ENCODE peak calls at places on chromosomes 11 and 22, in five cellular contexts. One of them, this sample, is unnamed.

GRCh38 chr11:125979521-125979920 is 33.7 kb downstream of the VSIG10L2 start:
- DNase-seq in fibroblast of lung: no peak
- DNase-seq in AG04450: no peak
- DNase-seq in left lung: no peak
- DNase-seq in colonic mucosa: no peak
- DNase-seq in this sample: no peak

GRCh38 chr11:124801636-124802312 is 1.6 kb upstream of the MSANTD2 start:
- DNase-seq in fibroblast of lung: peak
- DNase-seq in AG04450: no peak
- DNase-seq in left lung: no peak
- DNase-seq in colonic mucosa: no peak
- DNase-seq in this sample: no peak

GRCh38 chr11:116835791-116836647 is 1.4 kb downstream of the APOA1 start:
- DNase-seq in fibroblast of lung: peak
- DNase-seq in AG04450: peak
- DNase-seq in left lung: peak
- DNase-seq in colonic mucosa: peak
- DNase-seq in this sample: peak

GRCh38 chr11:107018274-107018901 is at the start of gene GUCY1A2:
- DNase-seq in fibroblast of lung: peak
- DNase-seq in AG04450: no peak
- DNase-seq in left lung: peak
- DNase-seq in colonic mucosa: no peak
- DNase-seq in this sample: no peak

GRCh38 chr11:4882543-4882942 is 843 bp downstream of the OR51T1 start:
- DNase-seq in fibroblast of lung: no peak
- DNase-seq in AG04450: no peak
- DNase-seq in left lung: no peak
- DNase-seq in colonic mucosa: no peak
- DNase-seq in this sample: no peak

GRCh38 chr11:128933481-128934178 is 9.0 kb downstream of the TP53AIP1 start:
- DNase-seq in fibroblast of lung: no peak
- DNase-seq in AG04450: no peak
- DNase-seq in left lung: no peak
- DNase-seq in colonic mucosa: no peak
- DNase-seq in this sample: no peak

GRCh38 chr11:95577716-95578460 is 211.7 kb downstream of the FAM76B start:
- DNase-seq in fibroblast of lung: peak
- DNase-seq in AG04450: no peak
- DNase-seq in left lung: no peak
- DNase-seq in colonic mucosa: no peak
- DNase-seq in this sample: no peak

GRCh38 chr11:115890500-115890899 is 386.3 kb upstream of the CADM1 start:
- DNase-seq in fibroblast of lung: no peak
- DNase-seq in AG04450: no peak
- DNase-seq in left lung: no peak
- DNase-seq in colonic mucosa: no peak
- DNase-seq in this sample: no peak

GRCh38 chr11:9992306-9992705 is 301.7 kb downstream of the SBF2 start:
- DNase-seq in fibroblast of lung: no peak
- DNase-seq in AG04450: no peak
- DNase-seq in left lung: no peak
- DNase-seq in colonic mucosa: no peak
- DNase-seq in this sample: no peak

GRCh38 chr11:120467627-120468026 is 43.9 kb upstream of the GRIK4 start:
- DNase-seq in fibroblast of lung: no peak
- DNase-seq in AG04450: no peak
- DNase-seq in left lung: no peak
- DNase-seq in colonic mucosa: no peak
- DNase-seq in this sample: no peak

GRCh38 chr22:44133901-44134511 is 46.7 kb upstream of the PARVG start:
- DNase-seq in fibroblast of lung: peak
- DNase-seq in AG04450: no peak
- DNase-seq in left lung: no peak
- DNase-seq in colonic mucosa: no peak
- DNase-seq in this sample: peak

GRCh38 chr22:25081409-25081824 is 118.2 kb upstream of the CRYBB3 start:
- DNase-seq in fibroblast of lung: peak
- DNase-seq in AG04450: no peak
- DNase-seq in left lung: no peak
- DNase-seq in colonic mucosa: peak
- DNase-seq in this sample: no peak

GRCh38 chr11:101915811-101916291 is 471 bp downstream of the ANGPTL5 start:
- DNase-seq in fibroblast of lung: peak
- DNase-seq in AG04450: no peak
- DNase-seq in left lung: no peak
- DNase-seq in colonic mucosa: no peak
- DNase-seq in this sample: no peak

GRCh38 chr11:71080239-71081097 is 171.9 kb downstream of the SHANK2 start:
- DNase-seq in fibroblast of lung: peak
- DNase-seq in AG04450: peak
- DNase-seq in left lung: peak
- DNase-seq in colonic mucosa: peak
- DNase-seq in this sample: peak

GRCh38 chr11:71076021-71076420 is 176.4 kb downstream of the SHANK2 start:
- DNase-seq in fibroblast of lung: no peak
- DNase-seq in AG04450: no peak
- DNase-seq in left lung: no peak
- DNase-seq in colonic mucosa: no peak
- DNase-seq in this sample: no peak

GRCh38 chr11:71079795-71080194 is 172.6 kb downstream of the SHANK2 start:
- DNase-seq in fibroblast of lung: no peak
- DNase-seq in AG04450: no peak
- DNase-seq in left lung: no peak
- DNase-seq in colonic mucosa: no peak
- DNase-seq in this sample: no peak

GRCh38 chr11:71076525-71077304 is 175.7 kb downstream of the SHANK2 start:
- DNase-seq in fibroblast of lung: no peak
- DNase-seq in AG04450: no peak
- DNase-seq in left lung: no peak
- DNase-seq in colonic mucosa: no peak
- DNase-seq in this sample: no peak

GRCh38 chr11:71078482-71078881 is 173.9 kb downstream of the SHANK2 start:
- DNase-seq in fibroblast of lung: peak
- DNase-seq in AG04450: no peak
- DNase-seq in left lung: no peak
- DNase-seq in colonic mucosa: peak
- DNase-seq in this sample: no peak
- H3K4me3 ChIP-seq in fibroblast of lung: no peak
- H3K4me3 ChIP-seq in AG04450: no peak
- H3K4me3 ChIP-seq in left lung: no peak
- H3K4me3 ChIP-seq in colonic mucosa: no peak
- H3K4me3 ChIP-seq in this sample: no peak

GRCh38 chr11:111260761-111261160 is 15.2 kb downstream of the POU2AF2 start:
- DNase-seq in fibroblast of lung: no peak
- DNase-seq in AG04450: no peak
- DNase-seq in left lung: no peak
- DNase-seq in colonic mucosa: no peak
- DNase-seq in this sample: no peak

GRCh38 chr11:111264646-111265045 is 19.1 kb downstream of the POU2AF2 start:
- DNase-seq in fibroblast of lung: no peak
- DNase-seq in AG04450: no peak
- DNase-seq in left lung: no peak
- DNase-seq in colonic mucosa: no peak
- DNase-seq in this sample: no peak

GRCh38 chr11:111265421-111265820 is 19.9 kb downstream of the POU2AF2 start:
- DNase-seq in fibroblast of lung: no peak
- DNase-seq in AG04450: no peak
- DNase-seq in left lung: no peak
- DNase-seq in colonic mucosa: no peak
- DNase-seq in this sample: no peak

GRCh38 chr11:111259871-111260270 is 14.3 kb downstream of the POU2AF2 start:
- DNase-seq in fibroblast of lung: no peak
- DNase-seq in AG04450: no peak
- DNase-seq in left lung: no peak
- DNase-seq in colonic mucosa: no peak
- DNase-seq in this sample: no peak
- TF ChIP-seq CTCF in fibroblast of lung: no peak
- TF ChIP-seq CTCF in AG04450: no peak
- TF ChIP-seq CTCF in left lung: no peak
- TF ChIP-seq CTCF in colonic mucosa: no peak
- TF ChIP-seq CTCF in this sample: no peak

DNA sequence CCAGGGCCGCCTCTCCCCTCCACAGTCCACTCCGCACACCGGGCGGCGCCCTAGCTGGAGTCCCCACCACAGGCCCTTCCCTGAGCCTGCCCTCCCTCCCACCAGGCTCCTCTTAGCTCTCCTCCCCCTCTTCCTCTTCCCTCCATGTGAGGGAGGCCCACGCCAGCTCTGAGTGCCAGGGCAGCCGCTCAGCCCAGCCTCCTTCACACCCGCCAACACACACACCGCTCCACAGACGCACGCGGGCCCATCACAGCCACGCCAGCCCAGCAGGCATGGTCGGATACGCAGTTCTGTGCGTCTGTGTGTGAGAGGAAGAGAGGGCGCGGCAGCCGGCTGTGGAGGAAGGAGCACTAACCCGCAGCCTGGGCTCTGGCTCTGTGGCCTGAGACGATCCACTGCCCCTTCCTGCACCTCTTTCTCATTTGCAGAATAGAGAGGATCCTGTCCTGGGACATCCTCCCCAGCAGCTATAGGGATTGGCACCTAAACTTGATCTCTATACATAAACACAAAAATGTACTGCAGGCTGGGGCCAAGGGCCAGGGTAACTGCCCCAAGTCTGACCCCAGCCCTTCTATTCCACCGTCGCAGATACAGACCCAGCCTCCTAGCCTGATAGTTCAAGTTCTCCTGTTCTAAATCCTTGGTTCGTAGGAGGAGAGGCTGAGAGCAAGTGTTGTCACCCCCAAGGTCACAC is 3.5 kb downstream of the CHRM4 start:
- DNase-seq in fibroblast of lung: no peak
- DNase-seq in AG04450: no peak
- DNase-seq in left lung: no peak
- DNase-seq in colonic mucosa: no peak
- DNase-seq in this sample: no peak
- H3K4me3 ChIP-seq in fibroblast of lung: no peak
- H3K4me3 ChIP-seq in AG04450: no peak
- H3K4me3 ChIP-seq in left lung: no peak
- H3K4me3 ChIP-seq in colonic mucosa: no peak
- H3K4me3 ChIP-seq in this sample: no peak

GRCh38 chr11:99911116-99911515 is 776.0 kb upstream of the ARHGAP42 start:
- DNase-seq in fibroblast of lung: no peak
- DNase-seq in AG04450: no peak
- DNase-seq in left lung: no peak
- DNase-seq in colonic mucosa: no peak
- DNase-seq in this sample: no peak
- TF ChIP-seq CTCF in fibroblast of lung: no peak
- TF ChIP-seq CTCF in AG04450: no peak
- TF ChIP-seq CTCF in left lung: no peak
- TF ChIP-seq CTCF in colonic mucosa: no peak
- TF ChIP-seq CTCF in this sample: no peak

GRCh38 chr22:36366291-36366708 is 21.5 kb downstream of the MYH9 start:
- DNase-seq in fibroblast of lung: peak
- DNase-seq in AG04450: no peak
- DNase-seq in left lung: no peak
- DNase-seq in colonic mucosa: no peak
- DNase-seq in this sample: no peak

GRCh38 chr22:36367479-36367878 is 20.3 kb downstream of the MYH9 start:
- DNase-seq in fibroblast of lung: no peak
- DNase-seq in AG04450: no peak
- DNase-seq in left lung: no peak
- DNase-seq in colonic mucosa: no peak
- DNase-seq in this sample: no peak

GRCh38 chr22:36365020-36365411 is 22.8 kb downstream of the MYH9 start:
- DNase-seq in fibroblast of lung: peak
- DNase-seq in AG04450: peak
- DNase-seq in left lung: peak
- DNase-seq in colonic mucosa: peak
- DNase-seq in this sample: peak

GRCh38 chr22:36368359-36368983 is 19.3 kb downstream of the MYH9 start:
- DNase-seq in fibroblast of lung: peak
- DNase-seq in AG04450: peak
- DNase-seq in left lung: no peak
- DNase-seq in colonic mucosa: no peak
- DNase-seq in this sample: peak

DNA sequence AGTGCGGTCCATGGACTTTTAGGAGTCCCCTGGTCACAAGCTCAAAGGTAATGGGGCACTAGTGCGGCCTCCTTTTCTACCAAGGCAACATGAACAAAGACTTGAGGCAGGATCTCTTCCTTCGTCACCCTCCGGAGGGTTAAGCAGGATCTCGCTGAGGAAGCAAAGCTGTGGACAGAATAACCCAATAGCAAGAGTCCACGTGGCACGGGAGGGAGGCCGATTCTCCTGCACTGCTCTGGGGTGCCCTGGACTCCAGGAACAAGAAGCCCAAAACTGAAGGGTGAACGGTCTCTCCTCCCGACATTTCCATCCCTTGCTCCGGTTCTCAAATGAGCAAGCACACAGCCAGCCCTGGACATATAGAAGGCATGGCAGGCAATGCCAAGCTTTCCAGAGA is 20.7 kb downstream of the MYH9 start:
- DNase-seq in fibroblast of lung: no peak
- DNase-seq in AG04450: no peak
- DNase-seq in left lung: no peak
- DNase-seq in colonic mucosa: no peak
- DNase-seq in this sample: no peak
- H3K4me3 ChIP-seq in fibroblast of lung: peak
- H3K4me3 ChIP-seq in AG04450: peak
- H3K4me3 ChIP-seq in left lung: no peak
- H3K4me3 ChIP-seq in colonic mucosa: no peak
- H3K4me3 ChIP-seq in this sample: no peak

GRCh38 chr22:36331912-36332622 is 55.7 kb downstream of the MYH9 start:
- DNase-seq in fibroblast of lung: peak
- DNase-seq in AG04450: no peak
- DNase-seq in left lung: peak
- DNase-seq in colonic mucosa: peak
- DNase-seq in this sample: no peak
- TF ChIP-seq CTCF in fibroblast of lung: no peak
- TF ChIP-seq CTCF in AG04450: peak
- TF ChIP-seq CTCF in left lung: no peak
- TF ChIP-seq CTCF in colonic mucosa: no peak
- TF ChIP-seq CTCF in this sample: no peak

DNA sequence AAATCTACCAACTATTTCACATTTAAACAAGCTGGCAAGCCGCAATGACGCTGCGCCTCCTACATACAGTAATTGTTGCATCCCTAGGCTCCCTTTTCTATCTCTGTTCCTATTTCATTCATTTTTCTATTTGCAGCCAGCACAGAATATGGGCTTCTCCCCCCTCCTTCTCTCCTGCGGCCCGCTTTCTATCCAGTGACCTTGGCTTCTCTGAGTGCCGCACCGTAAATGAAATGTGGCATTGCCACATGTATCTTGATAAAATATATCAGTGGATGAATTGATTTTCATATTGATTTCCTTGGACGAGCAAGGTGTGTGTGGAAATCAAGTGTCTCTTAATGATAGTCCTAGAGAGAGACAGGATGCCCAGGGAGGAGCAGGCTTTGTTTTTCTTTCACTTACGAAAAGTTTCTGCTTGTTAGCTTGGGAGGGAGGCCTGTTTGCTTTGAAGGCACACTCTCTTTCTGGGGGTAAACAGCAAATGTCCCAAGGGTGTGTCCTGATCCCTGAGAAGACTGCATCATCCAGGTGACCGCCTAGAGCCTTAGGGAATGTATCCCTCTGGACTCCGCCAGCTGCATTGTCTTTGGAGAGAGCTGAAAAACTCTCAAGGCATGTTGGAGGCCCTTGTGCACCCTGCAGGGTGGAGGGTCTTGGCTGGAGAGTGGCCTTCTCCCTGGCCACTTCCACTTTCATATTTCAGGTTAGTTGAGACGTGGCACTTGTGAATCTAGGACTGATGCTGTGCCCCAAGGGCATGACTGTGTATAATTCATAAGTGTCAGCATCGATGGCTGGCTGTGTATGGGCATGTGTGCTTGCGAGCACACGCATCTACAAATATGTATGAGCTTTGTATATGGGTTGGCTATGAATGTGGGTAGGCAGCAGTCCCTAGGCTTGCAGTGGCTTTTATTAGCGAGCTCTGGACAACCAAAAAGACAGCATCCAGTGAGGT is 70.5 kb downstream of the ZBTB16 start:
- DNase-seq in fibroblast of lung: no peak
- DNase-seq in AG04450: no peak
- DNase-seq in left lung: no peak
- DNase-seq in colonic mucosa: no peak
- DNase-seq in this sample: no peak
- H3K4me3 ChIP-seq in fibroblast of lung: no peak
- H3K4me3 ChIP-seq in AG04450: no peak
- H3K4me3 ChIP-seq in left lung: no peak
- H3K4me3 ChIP-seq in colonic mucosa: no peak
- H3K4me3 ChIP-seq in this sample: no peak

This sample was measured in astrocyte of the cerebellum.